ENCODE peak calls at places on chromosomes 1 and 21, in nine cellular contexts. K is aorta, D is SK-N-SH, Z is IMR-90, H is esophagus squamous epithelium, R is iPS DF 6.9, U is K562, I is esophagus muscularis mucosa, O is endodermal cell. C is an unnamed sample.
A peak's percentile ranks its signal among the peaks of the same experiment; 100 is the strongest.

GRCh38 chr1:59670662-59671061 is 144.1 kb upstream of the HOOK1 start:
- DNase-seq in Z (no peak), D (no peak), R (no peak), I (no peak), K (no peak), O (no peak), H (no peak), U (no peak), C (no peak)

GRCh38 chr1:54309631-54310366 is 96.4 kb downstream of the SSBP3 start:
- DNase-seq in R (no peak), D (no peak), O (peak; percentile 76), U (no peak), H (no peak), K (no peak), Z (no peak), I (no peak), C (no peak)

GRCh38 chr1:115377411-115377810 is 39.4 kb upstream of the NGF start:
- DNase-seq in H (no peak), Z (peak; percentile 53), D (no peak), K (no peak), I (no peak), R (no peak), O (no peak), U (no peak), C (no peak)

GRCh38 chr1:244063498-244063897 is 12.4 kb downstream of the ZBTB18 start:
- DNase-seq in Z (no peak), U (no peak), O (peak; percentile 39), H (no peak), I (no peak), K (no peak), R (no peak), D (no peak), C (no peak)

GRCh38 chr1:232250838-232251237 is 379.1 kb downstream of the SIPA1L2 start:
- DNase-seq in H (no peak), K (no peak), R (no peak), I (no peak), O (peak; percentile 61), Z (no peak), U (no peak), D (no peak), C (no peak)

GRCh38 chr1:19087737-19088594 is 122.1 kb downstream of the UBR4 start:
- DNase-seq in U (no peak), K (no peak), O (no peak), Z (peak; percentile 14), I (no peak), D (no peak), R (no peak), H (no peak), C (no peak)

GRCh38 chr1:210093461-210093860 is 139.1 kb upstream of the SERTAD4 start:
- DNase-seq in U (no peak), I (no peak), K (no peak), Z (no peak), H (no peak), O (no peak), R (no peak), D (peak; percentile 29), C (no peak)

GRCh38 chr1:6419397-6419802 is 319 bp downstream of the HES2 start:
- DNase-seq in Z (no peak), R (no peak), U (no peak), I (no peak), D (peak; percentile 64), H (no peak), O (peak; percentile 84), K (no peak), C (no peak)

GRCh38 chr1:243447342-243447741 is 191.5 kb downstream of the SDCCAG8 start:
- DNase-seq in O (no peak), D (no peak), I (no peak), H (no peak), Z (peak; percentile 62), K (no peak), R (no peak), U (peak; percentile 79), C (no peak)

GRCh38 chr1:85623061-85623471 is 42.5 kb downstream of the CCN1 start:
- DNase-seq in R (no peak), I (no peak), Z (peak; percentile 98), D (no peak), U (no peak), H (no peak), O (no peak), K (no peak), C (no peak)

GRCh38 chr1:113320272-113320671 is 70.0 kb upstream of the MAGI3 start:
- DNase-seq in R (no peak), H (no peak), Z (no peak), O (no peak), U (no peak), I (no peak), K (no peak), D (no peak), C (no peak)

GRCh38 chr1:27318596-27318995 is 3.4 kb upstream of the TMEM222 start:
- DNase-seq in I (no peak), H (no peak), K (no peak), O (no peak), D (peak; percentile 65), R (no peak), Z (peak; percentile 22), U (no peak), C (no peak)

GRCh38 chr1:11558286-11558685 is 79.3 kb downstream of the DISP3 start:
- DNase-seq in H (no peak), U (no peak), O (peak; percentile 65), I (no peak), R (no peak), K (no peak), D (no peak), Z (no peak), C (no peak)

GRCh38 chr21:25827513-25827912 is 92.7 kb downstream of the GABPA start:
- DNase-seq in D (no peak), H (no peak), Z (no peak), O (no peak), R (no peak), U (no peak), K (no peak), I (no peak), C (no peak)

GRCh38 chr1:94418664-94419655 is 771 bp downstream of the ABCD3 start:
- DNase-seq in R (no peak), Z (peak; percentile 24), D (peak; percentile 72), I (no peak), H (no peak), K (peak; percentile 55), U (peak; percentile 37), O (no peak), C (peak; percentile 77)

GRCh38 chr1:201647722-201648065 is 108.8 kb downstream of the NAV1 start:
- DNase-seq in K (no peak), Z (no peak), R (no peak), I (no peak), D (no peak), O (peak; percentile 74), H (no peak), U (no peak), C (no peak)

GRCh38 chr1:201648066-201648910 is 109.4 kb downstream of the NAV1 start:
- DNase-seq in D (peak; percentile 87), O (peak; percentile 81), R (no peak), H (no peak), K (peak; percentile 67), Z (peak; percentile 75), I (no peak), U (peak; percentile 85), C (no peak)

GRCh38 chr1:201650608-201650933 is 111.6 kb downstream of the NAV1 start:
- DNase-seq in Z (no peak), R (no peak), I (no peak), D (no peak), O (no peak), H (no peak), U (no peak), K (no peak), C (no peak)

GRCh38 chr1:201649776-201650607 is 111.1 kb downstream of the NAV1 start:
- DNase-seq in Z (peak; percentile 70), D (peak; percentile 85), U (peak; percentile 86), K (peak; percentile 87), R (no peak), H (no peak), O (peak; percentile 91), I (peak; percentile 95), C (no peak)

GRCh38 chr1:201648911-201649775 is 110.2 kb downstream of the NAV1 start:
- DNase-seq in I (no peak), U (peak; percentile 63), D (peak; percentile 87), Z (peak; percentile 40), K (peak; percentile 56), R (no peak), O (peak; percentile 87), H (no peak), C (no peak)
- H3K4me3 ChIP-seq in I (peak overlapping the region; percentile 57), U (peak overlapping the region; percentile 42), D (peak overlapping the region; percentile 55), Z (peak overlapping the region; percentile 67), K (no peak overlapping the region), R (peak overlapping the region; percentile 73), O (peak overlapping the region; percentile 80), H (peak overlapping the region; percentile 69), C (peak overlapping the region; percentile 69)

GRCh38 chr21:37916795-37917142 is 512 bp upstream of the KCNJ6 start:
- DNase-seq in O (peak; percentile 93), K (no peak), R (no peak), H (no peak), I (no peak), U (peak; percentile 59), D (peak; percentile 57), Z (no peak), C (no peak)

GRCh38 chr21:37914211-37914900 is 1.9 kb downstream of the KCNJ6 start:
- DNase-seq in H (no peak), Z (peak; percentile 22), O (peak; percentile 95), U (peak; percentile 42), I (no peak), R (no peak), D (peak; percentile 11), K (peak; percentile 57), C (no peak)

GRCh38 chr21:37917612-37918011 is 1.4 kb upstream of the KCNJ6 start:
- DNase-seq in U (no peak), D (no peak), O (no peak), K (no peak), I (no peak), Z (peak; percentile 87), H (no peak), R (no peak), C (no peak)

GRCh38 chr21:37915941-37916794 is at the start of gene KCNJ6:
- DNase-seq in K (peak; percentile 56), U (peak; percentile 57), O (peak; percentile 93), H (no peak), R (no peak), I (no peak), Z (peak; percentile 52), D (peak; percentile 87), C (no peak)

GRCh38 chr21:37915516-37915915 is 741 bp downstream of the KCNJ6 start:
- DNase-seq in H (no peak), O (no peak), K (no peak), R (no peak), D (peak; percentile 72), I (no peak), U (no peak), Z (no peak), C (no peak)
- H3K4me3 ChIP-seq in H (peak overlapping the region; percentile 49), O (peak overlapping the region; percentile 86), K (no peak overlapping the region), R (peak overlapping the region; percentile 41), D (no peak overlapping the region), I (no peak overlapping the region), U (no peak overlapping the region), Z (peak overlapping the region; percentile 14), C (peak overlapping the region; percentile 61)

GRCh38 chr21:34889537-34890257 is 159.4 kb downstream of the RUNX1 start:
- DNase-seq in R (no peak), H (no peak), Z (peak; percentile 77), K (peak; percentile 88), I (peak; percentile 91), U (peak; percentile 88), O (peak; percentile 87), D (peak; percentile 90), C (peak; percentile 87)
- H3K4me3 ChIP-seq in R (peak overlapping the region; percentile 70), H (peak overlapping the region; percentile 77), Z (peak overlapping the region; percentile 91), K (peak overlapping the region; percentile 63), I (peak overlapping the region; percentile 73), U (peak overlapping the region; percentile 68), O (peak overlapping the region; percentile 87), D (peak overlapping the region; percentile 81), C (peak overlapping the region; percentile 85)

GRCh38 chr1:228417061-228417460 is 400 bp upstream of the TRIM17 start:
- DNase-seq in O (peak; percentile 61), K (no peak), Z (no peak), U (no peak), D (no peak), I (no peak), H (no peak), R (no peak), C (no peak)
- H3K4me3 ChIP-seq in O (no peak overlapping the region), K (no peak overlapping the region), Z (no peak overlapping the region), U (no peak overlapping the region), D (no peak overlapping the region), I (peak overlapping the region; percentile 46), H (peak overlapping the region; percentile 63), R (peak overlapping the region; percentile 33), C (peak overlapping the region; percentile 66)